ENCODE peak calls at places on chromosomes 13 and 19, in four cellular contexts. K, X, F and C are unnamed samples.

GRCh38 chr19:19386373-19386869 is 19.1 kb upstream of the GATAD2A start:
- DNase-seq in K (no peak), X (no peak), F (no peak), C (no peak)

GRCh38 chr13:84096221-84096620 is 213.9 kb upstream of the SLITRK1 start:
- DNase-seq in K (no peak), X (no peak), F (no peak), C (no peak)

GRCh38 chr19:39997595-39998216 is 846 bp downstream of the ZNF546 start:
- DNase-seq in K (peak), X (no peak), F (no peak), C (no peak)

GRCh38 chr13:105107781-105108180 is 1427.7 kb downstream of the EFNB2 start:
- DNase-seq in K (no peak), X (no peak), F (no peak), C (no peak)

GRCh38 chr13:28533441-28534166 is 38.7 kb upstream of the FLT1 start:
- DNase-seq in K (no peak), X (no peak), F (no peak), C (no peak)

GRCh38 chr19:32876236-32876918 is 6.8 kb upstream of the SLC7A9 start:
- DNase-seq in K (no peak), X (no peak), F (no peak), C (no peak)

GRCh38 chr19:9834726-9835506 is at the start of gene PIN1:
- DNase-seq in K (peak), X (peak), F (peak), C (peak)

GRCh38 chr13:101416181-101417042 is at the start of gene NALCN:
- DNase-seq in K (no peak), X (no peak), F (no peak), C (peak)

DNA sequence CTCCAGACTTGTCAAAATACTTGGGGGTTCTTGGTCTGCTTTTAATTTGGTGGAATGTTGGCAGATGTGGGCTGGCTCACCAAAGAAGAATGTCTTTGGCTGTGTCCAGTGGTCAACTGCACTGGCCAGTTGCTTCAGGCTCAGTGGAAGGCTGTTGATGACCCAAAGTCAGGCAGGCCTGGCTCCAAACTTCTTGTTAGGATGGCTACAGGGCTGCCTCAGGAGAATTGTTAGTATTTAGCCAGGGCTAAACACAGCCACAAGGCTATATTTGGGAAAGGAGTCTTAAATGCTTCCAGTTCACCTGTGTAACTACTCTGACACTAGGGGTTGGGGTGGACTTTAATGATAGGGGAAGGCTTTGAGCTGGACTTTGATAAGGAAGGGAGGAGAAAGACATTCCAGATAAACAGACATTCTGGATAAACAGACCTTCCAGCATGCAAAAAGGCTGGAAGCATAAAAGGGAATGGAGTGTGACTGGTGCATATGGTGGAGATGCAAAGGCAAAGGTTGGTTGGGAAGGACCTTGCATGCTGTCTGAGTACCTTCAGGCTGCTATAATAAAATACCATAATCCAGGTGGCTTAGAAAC is 116.8 kb downstream of the FOXO1 start:
- DNase-seq in K (peak), X (no peak), F (no peak), C (no peak)
- TF ChIP-seq NR2C2 in K (no peak), X (no peak), F (no peak), C (no peak)

DNA sequence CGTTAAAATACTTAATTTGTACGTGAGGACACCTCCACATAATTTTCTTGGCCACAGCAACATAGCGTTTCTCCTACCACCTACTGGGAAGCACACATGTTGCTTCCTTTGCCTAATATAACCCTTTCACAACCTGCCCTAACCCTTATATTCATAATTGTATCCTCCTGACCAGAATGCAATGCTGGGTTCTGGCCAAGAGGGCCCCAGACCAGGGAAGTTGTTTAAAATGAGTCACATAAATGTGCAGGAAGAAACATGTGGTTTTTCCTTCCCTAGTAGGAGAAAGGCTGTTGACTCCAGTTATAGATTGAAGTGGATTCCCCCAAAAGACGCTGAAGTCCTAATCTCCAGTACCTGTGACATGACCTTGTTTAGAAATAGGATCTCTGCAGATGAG is 187.3 kb downstream of the NUFIP1 start:
- DNase-seq in K (no peak), X (no peak), F (no peak), C (no peak)
- TF ChIP-seq NR2C2 in K (no peak), X (no peak), F (no peak), C (no peak)

GRCh38 chr19:35213678-35214632 is 14.6 kb downstream of the FAM187B start:
- DNase-seq in K (no peak), X (peak), F (peak), C (no peak)
- TF ChIP-seq NR2C2 in K (no peak), X (no peak), F (no peak), C (no peak)

DNA sequence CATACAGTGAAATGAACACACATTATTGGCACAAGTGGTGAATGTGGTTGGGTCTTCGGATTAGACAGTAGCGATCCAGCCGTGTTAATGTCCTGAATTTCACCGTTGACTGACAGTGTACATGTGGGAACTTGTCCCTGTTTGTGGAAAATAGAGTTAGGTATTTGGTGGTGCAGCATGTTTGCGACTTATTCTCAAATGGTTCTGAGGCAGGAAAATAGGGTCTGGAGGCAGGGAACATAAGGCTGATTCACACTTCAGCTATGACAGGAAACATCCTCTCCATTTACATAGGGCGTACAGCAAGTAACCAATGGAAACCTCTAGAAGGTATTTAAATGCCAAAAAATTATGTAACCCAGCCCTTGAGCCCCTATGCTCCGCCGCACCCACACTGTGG is 4.2 kb downstream of the LGALS7B start:
- DNase-seq in K (no peak), X (no peak), F (no peak), C (no peak)
- TF ChIP-seq NR2C2 in K (no peak), X (no peak), F (no peak), C (no peak)

DNA sequence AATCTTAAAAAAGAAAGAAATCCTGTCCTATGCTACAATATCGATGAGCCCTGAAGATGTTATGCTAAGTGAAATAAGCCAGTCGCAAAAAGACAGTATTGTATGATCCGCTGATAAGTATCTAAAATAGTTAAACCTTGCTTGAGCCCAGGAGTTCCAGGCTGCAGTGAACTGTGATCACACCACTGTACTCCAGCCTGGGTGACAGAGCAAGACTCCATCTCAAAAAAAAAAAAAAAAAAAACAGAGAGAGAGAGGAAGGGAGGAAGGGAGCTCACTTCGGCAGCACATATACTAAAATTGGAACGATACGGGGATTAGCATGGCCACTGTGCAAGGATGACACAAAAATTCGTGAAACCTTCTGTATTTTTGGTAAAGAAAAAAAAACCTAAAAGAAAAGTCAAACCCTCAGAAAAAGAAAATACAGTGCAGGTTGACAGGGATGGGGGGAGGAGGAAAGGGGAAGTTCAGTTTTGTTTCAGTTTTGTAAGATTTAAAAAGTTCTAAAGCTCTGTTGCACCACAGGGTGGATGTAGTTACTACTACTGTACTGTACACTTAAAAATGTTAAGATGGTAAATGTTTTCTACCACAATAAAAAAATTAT is 8.4 kb downstream of the CLASRP start:
- DNase-seq in K (no peak), X (no peak), F (peak), C (no peak)
- TF ChIP-seq NR2C2 in K (no peak), X (no peak), F (no peak), C (no peak)